ENCODE peak calls at places on chromosomes 7 and 10, in six cellular contexts. M, H, L, K, U and O are unnamed samples.
A peak's percentile ranks its signal among the peaks of the same experiment; 100 is the strongest.

GRCh38 chr10:59470570-59470969 is 108.2 kb upstream of the FAM13C start:
- DNase-seq in M (no peak), H (no peak), L (no peak), K (no peak), U (no peak), O (no peak)

GRCh38 chr7:13633857-13634256 is 355.6 kb downstream of the ETV1 start:
- DNase-seq in M (no peak), H (no peak), L (no peak), K (no peak), U (no peak), O (no peak)

GRCh38 chr7:102096706-102097427 is 189.8 kb upstream of the SH2B2 start:
- DNase-seq in M (peak; percentile 57), H (no peak), L (no peak), K (no peak), U (no peak), O (no peak)

GRCh38 chr10:43689618-43689954 is 40.9 kb upstream of the ZNF32 start:
- DNase-seq in M (no peak), H (peak; percentile 35), L (peak; percentile 69), K (peak; percentile 92), U (no peak), O (peak; percentile 54)

GRCh38 chr10:62036186-62037081 is 134.9 kb downstream of the ARID5B start:
- DNase-seq in M (no peak), H (no peak), L (no peak), K (no peak), U (no peak), O (no peak)

GRCh38 chr10:132516771-132517725 is 20.5 kb upstream of the INPP5A start:
- DNase-seq in M (peak; percentile 97), H (no peak), L (peak; percentile 82), K (peak; percentile 97), U (no peak), O (no peak)

GRCh38 chr7:117012284-117013174 is 59.2 kb downstream of the ST7 start:
- DNase-seq in M (no peak), H (no peak), L (no peak), K (no peak), U (no peak), O (peak; percentile 72)

GRCh38 chr10:98361131-98361633 is 53.8 kb downstream of the PYROXD2 start:
- DNase-seq in M (peak; percentile 96), H (peak; percentile 60), L (peak; percentile 74), K (peak; percentile 95), U (peak; percentile 6), O (peak; percentile 86)

GRCh38 chr7:6648815-6649104 is 11.6 kb downstream of the ZNF316 start:
- DNase-seq in M (no peak), H (no peak), L (no peak), K (no peak), U (no peak), O (no peak)

GRCh38 chr10:86443936-86444335 is 77.3 kb upstream of the GRID1 start:
- DNase-seq in M (no peak), H (no peak), L (no peak), K (no peak), U (no peak), O (no peak)

GRCh38 chr7:106618480-106618879 is 42.5 kb downstream of the CCDC71L start:
- DNase-seq in M (no peak), H (no peak), L (no peak), K (no peak), U (no peak), O (no peak)

GRCh38 chr10:127059314-127059713 is 137.1 kb downstream of the INSYN2A start:
- DNase-seq in M (no peak), H (no peak), L (no peak), K (no peak), U (no peak), O (no peak)

GRCh38 chr7:476736-477360 is 42.8 kb downstream of the PDGFA start:
- DNase-seq in M (no peak), H (no peak), L (no peak), K (no peak), U (no peak), O (no peak)

GRCh38 chr10:74282151-74282852 is 131.3 kb downstream of the ADK start:
- DNase-seq in M (no peak), H (no peak), L (no peak), K (no peak), U (no peak), O (no peak)

GRCh38 chr7:131370523-131370968 is 42.9 kb downstream of the MKLN1 start:
- DNase-seq in M (no peak), H (no peak), L (no peak), K (no peak), U (no peak), O (peak; percentile 40)

DNA sequence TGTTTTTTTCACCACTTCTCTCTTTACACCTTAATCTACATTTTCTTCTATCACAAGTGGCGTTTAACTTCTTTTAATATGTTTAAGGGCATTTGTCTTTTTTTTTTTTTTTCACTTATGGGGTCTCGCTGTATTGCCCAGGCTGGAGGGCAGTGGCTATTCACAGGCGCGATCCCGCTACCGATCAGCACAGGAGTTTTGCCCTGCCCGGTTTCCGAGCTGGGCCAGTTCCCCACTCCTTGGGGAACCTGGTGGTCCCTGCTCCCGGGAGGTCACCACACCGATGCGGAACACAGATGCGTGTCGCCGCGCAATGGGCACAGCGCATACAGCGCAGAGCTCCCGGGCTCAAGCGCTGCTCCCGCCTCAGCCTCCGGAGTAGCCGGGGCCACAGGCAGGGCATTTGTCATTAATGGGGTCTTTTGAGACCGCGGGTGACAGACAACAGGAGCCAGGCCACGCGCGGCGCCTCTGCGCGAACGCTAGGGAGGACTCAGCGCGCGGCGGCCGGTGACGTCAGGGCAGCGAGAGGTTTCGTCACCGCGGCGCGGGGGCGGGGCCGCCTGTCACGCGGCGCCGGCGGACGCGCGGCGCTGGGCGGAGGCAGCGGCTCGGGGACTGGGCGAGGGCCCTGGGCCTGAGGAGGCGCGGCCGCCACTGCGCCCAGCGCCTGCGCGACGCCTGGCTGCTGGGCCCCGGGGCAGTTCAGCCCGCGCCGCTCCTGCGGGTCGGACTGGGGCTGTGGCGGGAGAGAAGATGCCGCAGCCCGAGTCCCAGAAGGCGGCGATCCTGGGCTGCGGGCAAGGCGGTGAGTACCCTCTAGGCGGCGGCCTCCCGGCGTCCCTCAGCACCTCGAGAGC is at the start of gene GALNT11:
- DNase-seq in M (peak; percentile 95), H (peak; percentile 81), L (peak; percentile 93), K (peak; percentile 97), U (peak; percentile 19), O (peak; percentile 97)
- TF ChIP-seq POLR2A in M (no peak), H (peak; percentile 38), L (peak; percentile 53), K (peak; percentile 38), U (peak; percentile 61), O (peak; percentile 93)

GRCh38 chr10:79178070-79178576 is 109.4 kb downstream of the ZMIZ1 start:
- DNase-seq in M (no peak), H (no peak), L (no peak), K (no peak), U (no peak), O (no peak)

GRCh38 chr10:79180619-79181221 is 112.0 kb downstream of the ZMIZ1 start:
- DNase-seq in M (no peak), H (no peak), L (no peak), K (no peak), U (no peak), O (no peak)

GRCh38 chr10:79176949-79177602 is 108.3 kb downstream of the ZMIZ1 start:
- DNase-seq in M (no peak), H (no peak), L (no peak), K (no peak), U (no peak), O (no peak)

GRCh38 chr10:79179404-79180309 is 110.9 kb downstream of the ZMIZ1 start:
- DNase-seq in M (no peak), H (no peak), L (no peak), K (no peak), U (no peak), O (peak; percentile 10)

GRCh38 chr10:79178614-79179403 is 110.0 kb downstream of the ZMIZ1 start:
- DNase-seq in M (no peak), H (no peak), L (no peak), K (no peak), U (no peak), O (peak; percentile 81)
- TF ChIP-seq POLR2A in M (no peak), H (no peak), L (no peak), K (no peak), U (no peak), O (no peak)

GRCh38 chr10:72322030-72322279 is 32.8 kb downstream of the DNAJB12 start:
- DNase-seq in M (no peak), H (no peak), L (no peak), K (no peak), U (no peak), O (no peak)

GRCh38 chr10:72320676-72321247 is 34.0 kb downstream of the DNAJB12 start:
- DNase-seq in M (no peak), H (no peak), L (peak; percentile 89), K (peak; percentile 95), U (peak; percentile 42), O (peak; percentile 99)

GRCh38 chr10:72321248-72322029 is 33.3 kb downstream of the DNAJB12 start:
- DNase-seq in M (no peak), H (no peak), L (no peak), K (no peak), U (no peak), O (peak; percentile 85)

GRCh38 chr10:72318383-72319262 is 36.1 kb downstream of the DNAJB12 start:
- DNase-seq in M (no peak), H (no peak), L (no peak), K (no peak), U (no peak), O (no peak)

GRCh38 chr10:72319416-72320254 is 35.1 kb downstream of the DNAJB12 start:
- DNase-seq in M (peak; percentile 97), H (peak; percentile 76), L (peak; percentile 97), K (peak; percentile 98), U (peak; percentile 66), O (peak; percentile 98)
- TF ChIP-seq POLR2A in M (peak; percentile 8), H (no peak), L (peak; percentile 13), K (no peak), U (no peak), O (no peak)

GRCh38 chr10:35194471-35194870 is 67.8 kb downstream of the CREM start:
- DNase-seq in M (no peak), H (no peak), L (no peak), K (no peak), U (no peak), O (peak; percentile 41)

GRCh38 chr10:35194906-35195305 is 68.3 kb downstream of the CREM start:
- DNase-seq in M (no peak), H (no peak), L (no peak), K (no peak), U (no peak), O (peak; percentile 78)

GRCh38 chr10:35192645-35193249 is 66.1 kb downstream of the CREM start:
- DNase-seq in M (no peak), H (no peak), L (no peak), K (no peak), U (no peak), O (no peak)

GRCh38 chr10:35188954-35189353 is 62.3 kb downstream of the CREM start:
- DNase-seq in M (no peak), H (no peak), L (no peak), K (no peak), U (no peak), O (no peak)

DNA sequence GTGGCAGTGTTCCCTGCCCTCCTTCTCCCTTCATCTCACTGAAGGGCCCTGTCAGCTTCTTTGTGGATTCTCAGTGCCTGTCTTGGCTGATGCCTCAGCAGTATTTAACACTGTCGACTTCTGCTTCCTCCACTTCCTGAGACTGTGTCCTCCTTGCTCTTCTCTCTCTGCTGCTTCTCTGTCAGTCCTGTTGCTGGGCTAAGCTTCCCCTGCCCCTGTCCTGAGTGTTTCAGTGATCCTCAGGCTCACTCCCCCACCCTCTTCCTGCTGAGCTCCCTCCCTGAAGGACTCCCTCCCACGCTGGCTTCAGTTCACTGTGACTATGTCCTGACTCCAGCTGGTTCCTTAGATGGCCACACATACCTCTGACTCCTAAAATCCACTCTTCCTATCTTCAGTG is 64.9 kb downstream of the CREM start:
- DNase-seq in M (no peak), H (no peak), L (no peak), K (no peak), U (no peak), O (no peak)
- TF ChIP-seq POLR2A in M (no peak), H (no peak), L (no peak), K (no peak), U (no peak), O (no peak)

GRCh38 chr7:138001529-138002095 is at the start of gene CREB3L2:
- DNase-seq in M (no peak), H (no peak), L (peak; percentile 82), K (peak; percentile 94), U (peak; percentile 45), O (peak; percentile 85)
- TF ChIP-seq POLR2A in M (peak; percentile 81), H (peak; percentile 48), L (peak; percentile 92), K (no peak), U (peak; percentile 54), O (peak; percentile 74)